ENCODE peak calls at places on chromosome 10, in nine cellular contexts. Z is Panc1, L is body of pancreas, A is adrenal gland, K is GM20000, I is choroid plexus epithelial cell, V is AG10803, G is astrocyte of the spinal cord, R is Calu3. O is an unnamed sample.

GRCh38 chr10:72274730-72275350 is 1.1 kb downstream of the DDIT4 start:
- DNase-seq in G (peak; percentile 76), V (peak; percentile 73), K (peak; percentile 49), I (peak; percentile 85), A (peak; percentile 86), L (peak; percentile 81), Z (no peak), R (peak; percentile 90), O (peak; percentile 29)

GRCh38 chr10:132422931-132423813 is 26.2 kb downstream of the PWWP2B start:
- DNase-seq in G (no peak), A (no peak), K (peak; percentile 65), L (no peak), Z (no peak), V (peak; percentile 55), R (no peak), I (peak; percentile 42), O (no peak)

GRCh38 chr10:52451817-52452216 is 137.7 kb downstream of the DKK1 start:
- DNase-seq in G (peak; percentile 13), Z (no peak), I (peak; percentile 29), L (no peak), K (no peak), V (peak; percentile 90), R (no peak), A (no peak), O (no peak)

GRCh38 chr10:86265236-86265876 is 101.2 kb downstream of the GRID1 start:
- DNase-seq in V (no peak), A (no peak), K (no peak), R (no peak), L (no peak), Z (no peak), I (no peak), G (no peak), O (peak; percentile 3)

GRCh38 chr10:86344281-86344680 is 22.3 kb downstream of the GRID1 start:
- DNase-seq in L (no peak), Z (no peak), I (no peak), K (no peak), G (no peak), V (no peak), R (no peak), A (no peak), O (no peak)

GRCh38 chr10:71072146-71072819 is 140.1 kb upstream of the UNC5B start:
- DNase-seq in Z (no peak), G (no peak), I (no peak), R (no peak), K (no peak), V (no peak), A (no peak), L (no peak), O (no peak)

GRCh38 chr10:131573256-131574215 is 262.0 kb upstream of the TCERG1L start:
- DNase-seq in A (no peak), L (no peak), G (no peak), K (no peak), Z (no peak), V (no peak), I (no peak), R (no peak), O (peak; percentile 6)

GRCh38 chr10:117547301-117548153 is 5.0 kb downstream of the EMX2 start:
- DNase-seq in V (peak; percentile 61), I (no peak), Z (no peak), A (no peak), L (no peak), R (no peak), G (no peak), K (peak; percentile 49), O (no peak)

GRCh38 chr10:12412671-12413368 is 63.5 kb downstream of the CAMK1D start:
- DNase-seq in K (no peak), I (no peak), L (no peak), A (no peak), V (no peak), R (no peak), G (no peak), Z (no peak), O (no peak)

GRCh38 chr10:5887029-5887428 is 2.7 kb downstream of the ANKRD16 start:
- DNase-seq in R (no peak), K (no peak), V (peak; percentile 6), I (no peak), Z (no peak), A (no peak), L (no peak), G (no peak), O (no peak)

GRCh38 chr10:29243061-29243460 is 45.8 kb upstream of the LYZL1 start:
- DNase-seq in L (no peak), G (no peak), I (no peak), R (no peak), Z (no peak), A (no peak), V (no peak), K (no peak), O (no peak)

GRCh38 chr10:29244978-29245377 is 43.9 kb upstream of the LYZL1 start:
- DNase-seq in L (no peak), G (no peak), I (no peak), K (no peak), R (no peak), Z (no peak), V (no peak), A (no peak), O (no peak)

GRCh38 chr10:29241925-29242324 is 46.9 kb upstream of the LYZL1 start:
- DNase-seq in L (no peak), Z (no peak), A (no peak), K (no peak), G (no peak), V (no peak), R (no peak), I (no peak), O (no peak)

GRCh38 chr10:29245476-29245875 is 43.4 kb upstream of the LYZL1 start:
- DNase-seq in K (no peak), A (no peak), Z (no peak), G (no peak), V (no peak), I (no peak), R (no peak), L (peak; percentile 21), O (no peak)

DNA sequence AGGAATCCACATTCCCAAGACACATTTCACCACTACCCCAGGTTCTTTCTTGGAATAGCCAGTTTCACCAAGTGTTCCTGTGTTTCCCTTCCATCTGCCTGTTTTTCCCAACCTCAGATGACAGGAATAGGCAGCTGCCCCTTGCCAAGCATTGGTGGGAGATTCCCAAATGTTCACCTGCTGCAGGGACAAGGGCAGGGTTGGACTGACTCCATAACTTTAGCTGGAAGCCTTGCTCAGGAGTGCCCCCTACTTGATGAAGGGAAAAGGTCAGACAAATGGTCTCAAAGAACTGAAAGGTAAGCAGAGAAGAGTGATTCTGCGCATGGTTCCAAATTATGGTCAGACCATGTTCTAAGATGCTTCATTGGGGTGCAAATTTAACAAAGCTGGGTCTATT is 45.1 kb upstream of the LYZL1 start:
- DNase-seq in G (no peak), A (no peak), V (no peak), R (peak; percentile 32), K (no peak), I (no peak), L (peak; percentile 62), Z (no peak), O (no peak)
- TF ChIP-seq CTCF in G (peak; percentile 42), A (no peak), V (peak; percentile 53), R (peak; percentile 26), K (peak; percentile 10), I (peak; percentile 54), L (peak; percentile 43), Z (peak; percentile 42), O (peak; percentile 35)

GRCh38 chr10:32189400-32190084 is 133.3 kb upstream of the KIF5B start:
- DNase-seq in V (peak; percentile 33), K (no peak), I (peak; percentile 47), Z (no peak), R (peak; percentile 25), G (peak; percentile 34), A (no peak), L (peak; percentile 25), O (peak; percentile 12)
- TF ChIP-seq CTCF in V (peak; percentile 46), K (no peak), I (peak; percentile 32), Z (no peak), R (no peak), G (peak; percentile 31), A (peak; percentile 31), L (peak; percentile 60), O (peak; percentile 43)

DNA sequence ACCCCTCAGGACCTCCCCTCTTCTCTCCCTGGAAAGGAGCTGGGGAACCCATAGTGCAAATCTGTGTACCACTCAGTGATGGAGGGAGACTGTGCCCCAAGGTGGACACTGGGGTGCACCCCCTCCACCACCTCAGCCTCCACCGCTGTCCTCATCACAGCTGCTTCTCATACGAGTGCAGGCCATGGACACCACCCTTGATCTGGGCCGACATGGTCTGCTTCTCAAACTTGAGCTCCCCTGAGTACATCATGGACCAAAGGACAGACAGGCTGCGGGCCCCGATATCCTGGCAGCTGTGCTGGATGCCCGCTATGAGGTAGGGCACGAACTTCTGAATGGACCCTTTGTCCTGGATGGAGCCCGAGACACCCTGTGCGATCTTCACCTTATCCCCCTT is 142.6 kb upstream of the KCNMA1 start:
- DNase-seq in I (no peak), V (no peak), G (no peak), A (no peak), Z (no peak), K (no peak), L (no peak), R (no peak), O (no peak)
- TF ChIP-seq CTCF in I (no peak), V (no peak), G (no peak), A (no peak), Z (no peak), K (no peak), L (no peak), R (no peak), O (no peak)

GRCh38 chr10:126459032-126459831 is 71.0 kb upstream of the ADAM12 start:
- DNase-seq in K (no peak), R (no peak), L (no peak), V (peak; percentile 70), Z (no peak), I (peak; percentile 89), A (no peak), G (peak; percentile 95), O (no peak)
- TF ChIP-seq CTCF in K (no peak), R (no peak), L (no peak), V (peak; percentile 43), Z (no peak), I (peak; percentile 75), A (no peak), G (peak; percentile 68), O (no peak)

O was measured in progenitor cell of endocrine pancreas.